ENCODE peak calls at places on chromosomes 7 and 10, in eight cellular contexts. Y, M, K, Q, A, G, C and W are unnamed samples.

GRCh38 chr10:3852147-3852904 is 67.3 kb upstream of the KLF6 start:
- DNase-seq in Y (no peak), M (peak; percentile 98), K (no peak), Q (no peak), A (peak; percentile 45), G (no peak), C (peak; percentile 66), W (no peak)

GRCh38 chr7:93226310-93226709 is at the start of gene HEPACAM2:
- DNase-seq in Y (no peak), M (no peak), K (peak; percentile 44), Q (no peak), A (no peak), G (no peak), C (no peak), W (no peak)

GRCh38 chr7:16967174-16967868 is 85.5 kb upstream of the AGR3 start:
- DNase-seq in Y (no peak), M (no peak), K (no peak), Q (no peak), A (no peak), G (no peak), C (no peak), W (peak; percentile 12)

GRCh38 chr7:503575-504111 is 16.0 kb downstream of the PDGFA start:
- DNase-seq in Y (peak; percentile 11), M (no peak), K (no peak), Q (no peak), A (no peak), G (no peak), C (no peak), W (no peak)

GRCh38 chr10:127474501-127474900 is 74.6 kb upstream of the NPS start:
- DNase-seq in Y (no peak), M (no peak), K (no peak), Q (no peak), A (no peak), G (no peak), C (no peak), W (no peak)

GRCh38 chr10:35191523-35191922 is 64.9 kb downstream of the CREM start:
- DNase-seq in Y (no peak), M (no peak), K (no peak), Q (no peak), A (no peak), G (no peak), C (no peak), W (no peak)

GRCh38 chr10:93993782-93994668 is at the start of gene PLCE1:
- DNase-seq in Y (peak; percentile 47), M (no peak), K (peak; percentile 30), Q (no peak), A (no peak), G (no peak), C (no peak), W (peak; percentile 67)

GRCh38 chr7:150876817-150877526 is 24.7 kb downstream of the AOC1 start:
- DNase-seq in Y (peak; percentile 69), M (peak; percentile 73), K (peak; percentile 85), Q (peak; percentile 58), A (peak; percentile 44), G (peak; percentile 46), C (peak; percentile 46), W (peak; percentile 64)

GRCh38 chr10:50369931-50370330 is 118.6 kb upstream of the ASAH2 start:
- DNase-seq in Y (no peak), M (peak; percentile 24), K (no peak), Q (no peak), A (no peak), G (no peak), C (no peak), W (no peak)

GRCh38 chr7:129845972-129846327 is 106.8 kb downstream of the UBE2H start:
- DNase-seq in Y (no peak), M (peak; percentile 84), K (no peak), Q (no peak), A (no peak), G (no peak), C (no peak), W (no peak)